ENCODE peak calls at places on chromosome 7, in four cellular contexts. V, P, I and Y are unnamed samples.

GRCh38 chr7:12796397-12797136 is 109.1 kb downstream of the ARL4A start:
- DNase-seq in V (no peak), P (no peak), I (no peak), Y (peak; percentile 1)

GRCh38 chr7:146002431-146003078 is 114.0 kb upstream of the CNTNAP2 start:
- DNase-seq in V (no peak), P (no peak), I (no peak), Y (no peak)

GRCh38 chr7:76302299-76303056 is at the start of gene HSPB1:
- DNase-seq in V (peak; percentile 95), P (peak; percentile 96), I (no peak), Y (peak; percentile 65)

GRCh38 chr7:131188367-131189339 is 139.0 kb upstream of the MKLN1 start:
- DNase-seq in V (no peak), P (no peak), I (peak; percentile 26), Y (peak; percentile 83)

GRCh38 chr7:1058821-1059199 is 14.5 kb downstream of the GPR146 start:
- DNase-seq in V (no peak), P (no peak), I (no peak), Y (peak; percentile 39)

GRCh38 chr7:80284848-80285247 is 150.2 kb downstream of the GNAI1 start:
- DNase-seq in V (no peak), P (no peak), I (no peak), Y (no peak)

GRCh38 chr7:50724526-50725520 is 57.9 kb downstream of the GRB10 start:
- DNase-seq in V (no peak), P (no peak), I (no peak), Y (no peak)

GRCh38 chr7:155843426-155844018 is 31.3 kb upstream of the SHH start:
- DNase-seq in V (no peak), P (no peak), I (no peak), Y (no peak)

GRCh38 chr7:117048854-117049321 is 95.6 kb downstream of the ST7 start:
- DNase-seq in V (no peak), P (peak; percentile 25), I (no peak), Y (no peak)

GRCh38 chr7:234712-235553 is 42.6 kb downstream of the FAM20C start:
- DNase-seq in V (peak; percentile 53), P (peak; percentile 49), I (no peak), Y (no peak)

GRCh38 chr7:107210400-107210799 is 41.6 kb downstream of the HBP1 start:
- DNase-seq in V (no peak), P (no peak), I (no peak), Y (no peak)

GRCh38 chr7:47844311-47844710 is 104.0 kb downstream of the PKD1L1 start:
- DNase-seq in V (no peak), P (no peak), I (no peak), Y (no peak)

GRCh38 chr7:47570649-47571050 is 11.3 kb downstream of the TNS3 start:
- DNase-seq in V (no peak), P (no peak), I (no peak), Y (no peak)

GRCh38 chr7:45682836-45683555 is 108.8 kb downstream of the ADCY1 start:
- DNase-seq in V (peak; percentile 9), P (peak; percentile 11), I (no peak), Y (no peak)

GRCh38 chr7:20275637-20276036 is 55.1 kb upstream of the ITGB8 start:
- DNase-seq in V (no peak), P (no peak), I (no peak), Y (no peak)

GRCh38 chr7:2508327-2509231 is 11.0 kb upstream of the LFNG start:
- DNase-seq in V (peak; percentile 82), P (peak; percentile 51), I (peak; percentile 93), Y (peak; percentile 90)

GRCh38 chr7:104643587-104644217 is 315.3 kb downstream of the LHFPL3 start:
- DNase-seq in V (no peak), P (no peak), I (peak; percentile 6), Y (no peak)

GRCh38 chr7:112080974-112081373 is 125.2 kb downstream of the DOCK4 start:
- DNase-seq in V (peak; percentile 28), P (no peak), I (peak; percentile 57), Y (no peak)

GRCh38 chr7:25860882-25861228 is 291.1 kb upstream of the NFE2L3 start:
- DNase-seq in V (no peak), P (no peak), I (no peak), Y (no peak)

GRCh38 chr7:53812135-53812534 is 730.0 kb upstream of the VSTM2A start:
- DNase-seq in V (no peak), P (no peak), I (no peak), Y (no peak)

GRCh38 chr7:53811555-53812079 is 730.6 kb upstream of the VSTM2A start:
- DNase-seq in V (no peak), P (no peak), I (no peak), Y (no peak)
- H3K4me3 ChIP-seq in V (no peak overlapping the region), P (no peak overlapping the region), I (no peak overlapping the region), Y (no peak overlapping the region)

GRCh38 chr7:121330053-121330833 is 1.4 kb downstream of the WNT16 start:
- DNase-seq in V (no peak), P (no peak), I (no peak), Y (no peak)
- H3K27me3 ChIP-seq in V (peaks cover 40% of the 10 kb centered on the region), P (peaks cover 48% of the 10 kb centered on the region), I (no peaks in the 10 kb centered on the region), Y (peaks cover 3% of the 10 kb centered on the region)

DNA sequence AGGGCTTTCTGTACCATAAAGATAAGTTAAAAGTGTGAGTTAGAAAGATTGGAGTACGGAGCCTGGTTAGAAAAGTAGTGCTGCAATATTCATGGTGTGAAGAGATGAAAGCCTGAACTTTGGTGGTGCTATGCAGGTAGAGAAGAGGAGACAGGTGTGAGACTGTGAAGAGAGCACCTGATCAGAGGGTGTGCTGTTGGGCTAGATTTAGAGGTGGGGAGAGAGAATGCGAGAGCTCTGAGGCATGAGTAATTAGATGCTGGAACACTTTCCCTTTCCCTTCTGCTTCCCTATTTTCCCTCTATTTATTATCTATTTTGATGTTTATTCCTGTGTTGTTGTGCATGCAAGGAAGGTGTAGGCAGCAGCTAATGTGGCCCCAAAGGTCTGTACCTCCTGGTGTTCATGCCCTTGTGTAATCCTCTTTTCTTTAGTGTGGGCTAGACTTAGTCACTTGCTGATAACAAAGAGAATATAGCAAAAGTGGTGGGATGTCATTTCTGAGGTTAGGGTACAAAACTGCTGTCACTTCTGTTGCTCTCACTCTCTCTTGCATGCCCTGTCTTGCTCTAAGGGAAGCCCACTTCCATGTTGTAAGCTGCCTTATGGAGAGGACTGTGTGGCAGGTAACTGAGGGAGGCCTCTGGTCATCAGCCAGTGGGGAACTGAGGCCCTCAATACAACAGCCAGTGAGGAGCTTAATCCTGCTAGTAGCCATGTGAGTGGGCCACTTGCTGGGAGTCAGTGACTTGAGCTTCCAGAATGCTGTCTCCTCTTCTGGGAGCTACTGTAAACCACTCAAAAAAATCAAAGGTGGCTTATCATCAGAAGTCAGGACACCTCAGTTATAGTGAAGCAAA is 2.6 kb upstream of the ATXN7L1 start:
- DNase-seq in V (no peak), P (no peak), I (no peak), Y (no peak)
- H3K4me3 ChIP-seq in V (no peak overlapping the region), P (no peak overlapping the region), I (no peak overlapping the region), Y (no peak overlapping the region)

GRCh38 chr7:27154369-27154768 is 2.0 kb upstream of the HOXA3 start:
- DNase-seq in V (no peak), P (peak; percentile 29), I (no peak), Y (no peak)
- H3K27me3 ChIP-seq in V (peaks cover 99% of the 10 kb centered on the region), P (peaks cover 4% of the 10 kb centered on the region), I (no peaks in the 10 kb centered on the region), Y (peaks cover 94% of the 10 kb centered on the region)